ENCODE peak calls at places on chromosomes 12 and 14, in four cellular contexts. X is mesenchymal stem cell, B is left ventricle myocardium inferior, O is IMR-90. U is an unnamed sample.

GRCh38 chr12:113555226-113555625 is 83.6 kb upstream of the LHX5 start:
- DNase-seq in X (no peak), B (no peak), O (peak; percentile 8), U (no peak)

GRCh38 chr14:59055439-59056045 is 132.9 kb upstream of the DAAM1 start:
- DNase-seq in X (peak; percentile 64), B (no peak), O (peak; percentile 72), U (peak; percentile 0)

GRCh38 chr14:70635971-70636595 is 5.6 kb upstream of the TTC9 start:
- DNase-seq in X (no peak), B (no peak), O (no peak), U (no peak)

GRCh38 chr12:51974646-51975045 is 23.1 kb downstream of the ACVR1B start:
- DNase-seq in X (no peak), B (no peak), O (no peak), U (no peak)

GRCh38 chr14:97459180-97459579 is 662.0 kb downstream of the VRK1 start:
- DNase-seq in X (no peak), B (no peak), O (no peak), U (no peak)

GRCh38 chr12:115599251-115599811 is 678.2 kb downstream of the MED13L start:
- DNase-seq in X (peak; percentile 1), B (peak; percentile 35), O (no peak), U (peak; percentile 22)

GRCh38 chr12:59643576-59643975 is 47.7 kb downstream of the SLC16A7 start:
- DNase-seq in X (no peak), B (no peak), O (no peak), U (no peak)

GRCh38 chr14:97410667-97411286 is 613.6 kb downstream of the VRK1 start:
- DNase-seq in X (no peak), B (no peak), O (no peak), U (no peak)

GRCh38 chr14:63478024-63478423 is 65.2 kb downstream of the PPP2R5E start:
- DNase-seq in X (no peak), B (no peak), O (no peak), U (no peak)

GRCh38 chr12:62785941-62786559 is 148.9 kb downstream of the PPM1H start:
- DNase-seq in X (peak; percentile 85), B (no peak), O (peak; percentile 93), U (peak; percentile 96)

GRCh38 chr12:6934110-6934509 is 6.4 kb downstream of the ATN1 start:
- DNase-seq in X (no peak), B (peak; percentile 54), O (peak; percentile 54), U (no peak)

GRCh38 chr12:106446429-106447092 is 89.0 kb downstream of the POLR3B start:
- DNase-seq in X (no peak), B (no peak), O (no peak), U (no peak)

GRCh38 chr12:44972746-44973421 is 78.0 kb downstream of the DBX2 start:
- DNase-seq in X (peak; percentile 0), B (no peak), O (no peak), U (peak; percentile 4)

GRCh38 chr14:59918824-59919581 is 941 bp upstream of the LRRC9 start:
- DNase-seq in X (peak; percentile 49), B (no peak), O (peak; percentile 18), U (peak; percentile 7)

GRCh38 chr12:80857311-80857710 is 80.4 kb downstream of the LIN7A start:
- DNase-seq in X (no peak), B (no peak), O (peak; percentile 62), U (no peak)

GRCh38 chr12:114400925-114401324 is 5.0 kb downstream of the TBX5 start:
- DNase-seq in X (no peak), B (peak; percentile 49), O (peak; percentile 96), U (no peak)

GRCh38 chr14:85479306-85479705 is 50.6 kb upstream of the FLRT2 start:
- DNase-seq in X (no peak), B (no peak), O (no peak), U (no peak)

GRCh38 chr12:64304571-64304970 is 82.5 kb upstream of the KICS2 start:
- DNase-seq in X (no peak), B (no peak), O (no peak), U (no peak)

GRCh38 chr12:51372021-51372420 is 19.2 kb downstream of the GALNT6 start:
- DNase-seq in X (no peak), B (no peak), O (no peak), U (no peak)

GRCh38 chr12:42865282-42865681 is 275.7 kb upstream of the PRICKLE1 start:
- DNase-seq in X (no peak), B (no peak), O (no peak), U (no peak)

GRCh38 chr12:121113057-121113456 is 19.6 kb upstream of the P2RX7 start:
- DNase-seq in X (no peak), B (no peak), O (no peak), U (no peak)

GRCh38 chr14:39376671-39377403 is 55.4 kb downstream of the FBXO33 start:
- DNase-seq in X (peak; percentile 65), B (no peak), O (peak; percentile 40), U (no peak)

GRCh38 chr14:76855066-76855465 is 28.9 kb downstream of the LRRC74A start:
- DNase-seq in X (no peak), B (no peak), O (no peak), U (no peak)

GRCh38 chr12:109739747-109740693 is 26.4 kb downstream of the FAM222A start:
- DNase-seq in X (no peak), B (peak; percentile 4), O (no peak), U (no peak)

GRCh38 chr14:54901380-54902142 is 1.1 kb downstream of the GCH1 start:
- DNase-seq in X (peak; percentile 20), B (no peak), O (no peak), U (no peak)

GRCh38 chr14:104682107-104682593 is 7.3 kb upstream of the INF2 start:
- DNase-seq in X (no peak), B (peak; percentile 17), O (no peak), U (peak; percentile 32)

GRCh38 chr14:58276208-58276607 is 22.1 kb upstream of the ARID4A start:
- DNase-seq in X (no peak), B (no peak), O (no peak), U (no peak)

GRCh38 chr12:52249041-52249461 is 16.0 kb downstream of the KRT7 start:
- DNase-seq in X (no peak), B (peak; percentile 64), O (no peak), U (peak; percentile 95)

GRCh38 chr12:76158518-76159321 is 74.2 kb upstream of the NAP1L1 start:
- DNase-seq in X (peak; percentile 94), B (no peak), O (peak; percentile 84), U (peak; percentile 80)

GRCh38 chr12:123064356-123064755 is 83.9 kb downstream of the ARL6IP4 start:
- DNase-seq in X (no peak), B (peak; percentile 81), O (no peak), U (no peak)

GRCh38 chr12:76247026-76247688 is 101.1 kb downstream of the BBS10 start:
- DNase-seq in X (no peak), B (no peak), O (no peak), U (no peak)

GRCh38 chr12:16599081-16599480 is 6.9 kb downstream of the LMO3 start:
- DNase-seq in X (no peak), B (no peak), O (no peak), U (no peak)
- H3K4me3 ChIP-seq in X (no peak overlapping the region), B (no peak overlapping the region), O (no peak overlapping the region), U (no peak overlapping the region)

DNA sequence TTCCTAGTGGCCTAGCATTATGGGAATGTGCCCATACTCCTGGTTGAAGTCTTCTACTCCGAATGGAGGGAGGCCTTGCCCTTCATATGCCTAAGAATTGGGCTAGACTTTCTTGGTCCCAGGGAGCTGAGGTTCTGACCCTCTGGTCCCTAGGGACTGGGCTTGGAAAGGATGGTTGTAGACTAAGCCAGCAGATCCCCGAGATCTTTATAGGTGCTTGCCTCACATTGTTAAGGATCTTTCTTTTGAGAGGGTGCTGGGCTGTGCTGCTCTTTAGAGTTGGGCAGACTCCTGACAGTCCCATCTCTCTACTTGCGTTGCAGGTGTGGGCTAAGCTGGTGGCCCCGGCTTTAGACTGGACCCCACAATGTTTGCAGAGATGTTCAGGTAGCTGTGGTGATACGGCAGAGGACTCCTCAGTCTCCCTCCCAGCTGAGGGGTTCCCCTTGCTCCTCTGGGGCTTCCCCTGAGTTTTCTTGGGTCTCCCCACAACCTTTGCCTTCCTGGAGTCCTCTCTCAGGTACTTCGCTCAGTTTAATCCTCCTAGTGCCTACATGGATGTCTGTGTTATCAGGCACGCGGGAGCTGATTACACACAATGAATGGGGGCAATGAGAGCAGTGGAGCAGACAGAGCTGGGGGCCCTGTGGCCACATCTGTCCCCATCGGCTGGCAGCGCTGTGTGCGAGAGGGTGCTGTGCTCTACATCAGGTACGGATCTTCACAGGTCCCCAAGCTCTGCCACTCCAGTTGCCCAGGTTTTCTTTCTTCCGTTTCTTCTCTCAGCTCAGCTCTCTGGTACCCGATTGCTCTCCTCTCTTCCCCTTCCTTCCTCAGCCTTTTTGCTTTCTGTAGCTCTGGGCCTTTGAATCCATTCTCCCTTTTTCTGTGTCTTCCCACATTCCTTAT is 1.3 kb downstream of the MBD6 start:
- DNase-seq in X (no peak), B (no peak), O (no peak), U (no peak)
- H3K36me3 ChIP-seq in X (peaks cover 49% of the 10 kb centered on the region), B (peaks cover 46% of the 10 kb centered on the region), O (peaks cover 45% of the 10 kb centered on the region), U (peaks cover 48% of the 10 kb centered on the region)

GRCh38 chr12:27206801-27207502 is 37.1 kb upstream of the STK38L start:
- DNase-seq in X (no peak), B (no peak), O (no peak), U (no peak)

GRCh38 chr12:27209257-27209910 is 34.7 kb upstream of the STK38L start:
- DNase-seq in X (no peak), B (no peak), O (no peak), U (no peak)

GRCh38 chr12:27210187-27210586 is 33.9 kb upstream of the STK38L start:
- DNase-seq in X (no peak), B (no peak), O (no peak), U (no peak)

GRCh38 chr12:27208414-27208750 is 35.7 kb upstream of the STK38L start:
- DNase-seq in X (no peak), B (no peak), O (no peak), U (no peak)

DNA sequence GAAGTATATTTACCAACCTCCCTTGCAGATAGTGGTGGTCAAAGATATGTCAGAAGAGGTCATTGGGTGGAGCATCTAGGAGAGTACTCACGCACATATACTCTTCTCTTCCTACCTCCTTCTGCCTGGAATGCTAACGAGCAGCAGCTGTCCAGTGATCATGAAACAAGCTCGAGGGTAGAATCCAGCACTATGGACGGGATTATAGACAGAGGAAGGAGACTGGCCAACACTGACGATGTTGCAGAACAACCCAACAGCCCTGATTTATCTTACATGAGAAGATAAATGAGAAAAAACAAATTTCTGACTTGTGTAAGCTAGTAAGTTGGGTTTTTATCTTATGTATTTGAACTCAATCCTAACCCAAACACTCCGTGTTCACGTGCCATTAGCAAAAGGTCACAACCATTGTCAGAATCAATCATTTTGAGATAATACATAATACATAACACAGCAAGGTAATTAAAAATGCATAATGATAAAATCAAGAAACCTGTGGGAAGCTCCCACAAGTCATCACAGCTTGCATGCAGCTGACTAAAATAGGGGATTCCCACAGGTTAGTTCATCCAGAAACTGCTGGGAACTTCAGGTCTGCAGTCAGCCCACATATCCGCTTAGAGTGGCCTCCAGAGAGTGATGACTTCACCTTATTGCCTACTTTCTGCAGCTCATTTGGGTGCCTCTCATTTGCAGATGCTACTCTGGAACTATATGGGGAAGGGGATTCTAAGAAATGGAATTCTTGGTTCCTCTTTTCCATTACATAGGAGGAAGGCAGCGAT is 36.3 kb upstream of the STK38L start:
- DNase-seq in X (no peak), B (no peak), O (peak; percentile 45), U (no peak)
- H3K4me3 ChIP-seq in X (no peak overlapping the region), B (no peak overlapping the region), O (no peak overlapping the region), U (no peak overlapping the region)

DNA sequence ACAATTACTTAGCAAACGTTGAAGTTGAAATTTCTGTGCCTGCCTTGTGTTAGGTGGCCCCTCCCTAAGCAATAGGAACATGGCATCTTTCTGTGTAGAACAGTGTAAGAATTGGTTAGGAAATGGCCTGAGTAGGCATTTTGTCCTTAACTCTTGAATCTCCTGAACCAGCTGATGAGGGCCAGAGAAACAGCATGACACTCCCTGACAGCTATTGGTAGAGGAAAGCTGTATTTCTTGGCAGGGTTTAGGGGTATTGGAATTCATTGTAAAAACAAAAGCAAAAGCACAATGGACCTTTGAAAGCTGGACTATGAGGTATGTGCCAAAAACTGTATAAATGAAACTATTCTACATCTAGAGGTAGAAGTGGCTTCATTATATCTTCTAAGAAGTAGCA is 40.6 kb upstream of the LRTM2 start:
- DNase-seq in X (no peak), B (no peak), O (peak; percentile 75), U (peak; percentile 56)
- H3K36me3 ChIP-seq in X (peaks cover 28% of the 10 kb centered on the region), B (peaks cover 29% of the 10 kb centered on the region), O (peaks cover 2% of the 10 kb centered on the region), U (peaks cover 30% of the 10 kb centered on the region)

U was measured in MG63.